ENCODE peak calls at places on chromosomes 3 and 15, in four cellular contexts. One of them, this sample, is unnamed.

GRCh38 chr3:150104564-150104963 is 133.9 kb upstream of the PFN2 start:
- DNase-seq in adrenal gland: no peak
- DNase-seq in ascending aorta: no peak
- DNase-seq in left ventricle myocardium inferior: no peak
- DNase-seq in this sample: no peak

GRCh38 chr3:45666729-45667440 is 22.3 kb upstream of the SACM1L start:
- DNase-seq in adrenal gland: peak; percentile 74
- DNase-seq in ascending aorta: peak; percentile 84
- DNase-seq in left ventricle myocardium inferior: peak; percentile 60
- DNase-seq in this sample: no peak

GRCh38 chr3:143883151-143883550 is 34.9 kb upstream of the SLC9A9 start:
- DNase-seq in adrenal gland: no peak
- DNase-seq in ascending aorta: no peak
- DNase-seq in left ventricle myocardium inferior: no peak
- DNase-seq in this sample: no peak

GRCh38 chr3:165521131-165521871 is 315.9 kb downstream of the BCHE start:
- DNase-seq in adrenal gland: no peak
- DNase-seq in ascending aorta: no peak
- DNase-seq in left ventricle myocardium inferior: no peak
- DNase-seq in this sample: no peak

GRCh38 chr3:157081681-157082210 is 78.2 kb downstream of the CCNL1 start:
- DNase-seq in adrenal gland: peak; percentile 93
- DNase-seq in ascending aorta: peak; percentile 96
- DNase-seq in left ventricle myocardium inferior: peak; percentile 88
- DNase-seq in this sample: peak; percentile 76

GRCh38 chr15:51162865-51163762 is 68.4 kb upstream of the TNFAIP8L3 start:
- DNase-seq in adrenal gland: peak; percentile 78
- DNase-seq in ascending aorta: peak; percentile 86
- DNase-seq in left ventricle myocardium inferior: peak; percentile 65
- DNase-seq in this sample: peak; percentile 85

GRCh38 chr3:42655980-42656679 is 2.6 kb downstream of the ZBTB47 start:
- DNase-seq in adrenal gland: peak; percentile 57
- DNase-seq in ascending aorta: peak; percentile 81
- DNase-seq in left ventricle myocardium inferior: no peak
- DNase-seq in this sample: no peak

GRCh38 chr3:69105320-69105719 is 17.1 kb downstream of the LMOD3 start:
- DNase-seq in adrenal gland: no peak
- DNase-seq in ascending aorta: no peak
- DNase-seq in left ventricle myocardium inferior: no peak
- DNase-seq in this sample: no peak

GRCh38 chr3:178833696-178834095 is 237.9 kb downstream of the ZMAT3 start:
- DNase-seq in adrenal gland: no peak
- DNase-seq in ascending aorta: no peak
- DNase-seq in left ventricle myocardium inferior: no peak
- DNase-seq in this sample: no peak

GRCh38 chr3:53045107-53045783 is 628 bp downstream of the SFMBT1 start:
- DNase-seq in adrenal gland: peak; percentile 37
- DNase-seq in ascending aorta: peak; percentile 65
- DNase-seq in left ventricle myocardium inferior: peak; percentile 66
- DNase-seq in this sample: peak; percentile 81

GRCh38 chr3:163605915-163606314 is 1472.4 kb downstream of the SI start:
- DNase-seq in adrenal gland: no peak
- DNase-seq in ascending aorta: no peak
- DNase-seq in left ventricle myocardium inferior: no peak
- DNase-seq in this sample: no peak
- TF ChIP-seq CTCF in adrenal gland: no peak
- TF ChIP-seq CTCF in ascending aorta: no peak
- TF ChIP-seq CTCF in left ventricle myocardium inferior: no peak
- TF ChIP-seq CTCF in this sample: no peak

GRCh38 chr15:88262064-88262463 is 5.5 kb upstream of the NTRK3 start:
- DNase-seq in adrenal gland: no peak
- DNase-seq in ascending aorta: no peak
- DNase-seq in left ventricle myocardium inferior: no peak
- DNase-seq in this sample: no peak
- TF ChIP-seq CTCF in adrenal gland: no peak
- TF ChIP-seq CTCF in ascending aorta: no peak
- TF ChIP-seq CTCF in left ventricle myocardium inferior: no peak
- TF ChIP-seq CTCF in this sample: no peak

DNA sequence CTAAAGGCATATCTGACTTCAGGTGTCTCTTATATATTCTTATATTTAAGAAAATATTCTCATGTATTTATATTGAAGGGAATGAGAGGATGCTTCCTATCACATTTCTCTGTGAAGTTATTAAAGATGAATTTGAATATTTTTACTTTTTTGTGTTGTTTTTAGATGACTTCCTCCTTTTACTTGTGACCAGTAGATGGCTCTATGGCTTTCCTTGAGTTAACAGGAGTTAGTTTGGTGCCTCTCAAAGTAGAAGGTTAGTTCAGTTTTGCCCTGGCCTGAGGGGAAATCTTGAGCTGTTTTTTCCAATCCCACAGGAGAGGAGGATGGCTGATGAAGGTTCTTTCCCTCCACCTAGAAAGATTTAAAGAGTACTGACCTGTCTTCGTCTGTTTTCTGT is 80.7 kb downstream of the SQOR start:
- DNase-seq in adrenal gland: no peak
- DNase-seq in ascending aorta: no peak
- DNase-seq in left ventricle myocardium inferior: no peak
- DNase-seq in this sample: no peak
- TF ChIP-seq CTCF in adrenal gland: peak; percentile 13
- TF ChIP-seq CTCF in ascending aorta: peak; percentile 35
- TF ChIP-seq CTCF in left ventricle myocardium inferior: peak; percentile 48
- TF ChIP-seq CTCF in this sample: peak; percentile 36

GRCh38 chr3:44529927-44530326 is 25.1 kb upstream of the ZKSCAN7 start:
- DNase-seq in adrenal gland: no peak
- DNase-seq in ascending aorta: no peak
- DNase-seq in left ventricle myocardium inferior: no peak
- DNase-seq in this sample: no peak
- TF ChIP-seq CTCF in adrenal gland: no peak
- TF ChIP-seq CTCF in ascending aorta: peak; percentile 9
- TF ChIP-seq CTCF in left ventricle myocardium inferior: peak; percentile 19
- TF ChIP-seq CTCF in this sample: peak; percentile 46

GRCh38 chr3:57692404-57693191 is at the start of gene DENND6A:
- DNase-seq in adrenal gland: peak; percentile 97
- DNase-seq in ascending aorta: peak; percentile 98
- DNase-seq in left ventricle myocardium inferior: peak; percentile 97
- DNase-seq in this sample: peak; percentile 99

GRCh38 chr3:57694146-57694545 is 1.3 kb upstream of the DENND6A start:
- DNase-seq in adrenal gland: no peak
- DNase-seq in ascending aorta: no peak
- DNase-seq in left ventricle myocardium inferior: no peak
- DNase-seq in this sample: no peak

GRCh38 chr3:57689367-57690053 is 3.4 kb downstream of the DENND6A start:
- DNase-seq in adrenal gland: no peak
- DNase-seq in ascending aorta: no peak
- DNase-seq in left ventricle myocardium inferior: no peak
- DNase-seq in this sample: no peak

GRCh38 chr3:57688291-57688690 is 4.6 kb downstream of the DENND6A start:
- DNase-seq in adrenal gland: no peak
- DNase-seq in ascending aorta: no peak
- DNase-seq in left ventricle myocardium inferior: no peak
- DNase-seq in this sample: no peak

DNA sequence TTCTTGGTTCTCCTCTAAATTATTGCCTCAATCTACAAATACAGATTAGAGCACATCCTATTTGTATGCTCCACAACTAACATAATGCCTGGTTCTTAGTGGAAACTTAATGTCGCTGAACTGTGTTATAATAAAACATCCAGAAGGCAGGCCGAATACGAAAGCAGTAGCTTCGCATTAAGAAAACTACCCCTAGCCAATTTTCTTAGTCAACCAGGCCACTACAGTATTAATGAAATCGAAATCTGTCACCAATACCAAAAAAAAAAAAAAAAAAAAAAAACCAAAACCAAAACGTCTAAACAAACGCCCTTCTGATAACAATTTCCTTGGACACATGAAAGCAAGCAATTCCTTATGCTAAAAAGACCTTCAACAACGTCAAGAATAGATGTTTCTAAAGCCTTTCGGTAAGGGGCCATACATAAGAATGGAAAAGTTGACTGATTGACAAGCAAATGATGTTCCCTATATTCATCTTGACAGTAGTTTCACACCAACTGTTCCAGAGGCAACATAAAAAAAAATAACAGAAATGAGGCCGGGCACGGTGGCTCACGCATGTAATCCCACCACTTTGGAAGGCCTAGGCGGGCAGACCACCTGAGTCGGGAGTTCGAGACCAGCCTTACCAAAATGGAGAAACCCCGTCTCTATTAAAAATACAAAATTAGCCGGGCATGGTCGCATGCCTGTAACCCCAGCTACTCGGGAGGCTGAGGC is 1.3 kb downstream of the DENND6A start:
- DNase-seq in adrenal gland: no peak
- DNase-seq in ascending aorta: no peak
- DNase-seq in left ventricle myocardium inferior: no peak
- DNase-seq in this sample: no peak
- TF ChIP-seq CTCF in adrenal gland: no peak
- TF ChIP-seq CTCF in ascending aorta: no peak
- TF ChIP-seq CTCF in left ventricle myocardium inferior: no peak
- TF ChIP-seq CTCF in this sample: no peak

This sample was measured in GM10248.